ENCODE peak calls at places on chromosomes 12 and 14, in eight cellular contexts. One of them, this sample, is unnamed.

GRCh38 chr12:108523365-108523764 is 8.3 kb downstream of the FICD start:
- DNase-seq in WTC11: no peak
- DNase-seq in IMR-90: no peak
- DNase-seq in H1: no peak
- DNase-seq in K562: no peak
- DNase-seq in HepG2: no peak
- DNase-seq in GM12878: no peak
- DNase-seq in SK-N-SH: no peak
- DNase-seq in this sample: no peak

GRCh38 chr12:27542628-27543027 is 18.6 kb downstream of the PPFIBP1 start:
- DNase-seq in WTC11: no peak
- DNase-seq in IMR-90: peak; percentile 97
- DNase-seq in H1: no peak
- DNase-seq in K562: no peak
- DNase-seq in HepG2: no peak
- DNase-seq in GM12878: no peak
- DNase-seq in SK-N-SH: no peak
- DNase-seq in this sample: no peak

GRCh38 chr12:46209165-46209564 is 59.7 kb downstream of the SLC38A1 start:
- DNase-seq in WTC11: no peak
- DNase-seq in IMR-90: peak; percentile 51
- DNase-seq in H1: no peak
- DNase-seq in K562: no peak
- DNase-seq in HepG2: no peak
- DNase-seq in GM12878: no peak
- DNase-seq in SK-N-SH: no peak
- DNase-seq in this sample: no peak

GRCh38 chr12:24840046-24840800 is 108.7 kb downstream of the BCAT1 start:
- DNase-seq in WTC11: no peak
- DNase-seq in IMR-90: peak; percentile 80
- DNase-seq in H1: no peak
- DNase-seq in K562: no peak
- DNase-seq in HepG2: no peak
- DNase-seq in GM12878: no peak
- DNase-seq in SK-N-SH: no peak
- DNase-seq in this sample: no peak

GRCh38 chr14:24741871-24742270 is 107.9 kb upstream of the GZMB start:
- DNase-seq in WTC11: no peak
- DNase-seq in IMR-90: peak; percentile 15
- DNase-seq in H1: no peak
- DNase-seq in K562: no peak
- DNase-seq in HepG2: no peak
- DNase-seq in GM12878: no peak
- DNase-seq in SK-N-SH: no peak
- DNase-seq in this sample: no peak

GRCh38 chr12:27780612-27781408 is 774 bp upstream of the MANSC4 start:
- DNase-seq in WTC11: peak; percentile 21
- DNase-seq in IMR-90: peak; percentile 47
- DNase-seq in H1: peak; percentile 79
- DNase-seq in K562: peak; percentile 29
- DNase-seq in HepG2: peak; percentile 20
- DNase-seq in GM12878: no peak
- DNase-seq in SK-N-SH: peak; percentile 70
- DNase-seq in this sample: peak; percentile 28

GRCh38 chr12:94638521-94638920 is 11.8 kb downstream of the TMCC3 start:
- DNase-seq in WTC11: no peak
- DNase-seq in IMR-90: no peak
- DNase-seq in H1: no peak
- DNase-seq in K562: no peak
- DNase-seq in HepG2: no peak
- DNase-seq in GM12878: no peak
- DNase-seq in SK-N-SH: no peak
- DNase-seq in this sample: no peak

GRCh38 chr14:77024171-77024627 is 4.3 kb downstream of the IRF2BPL start:
- DNase-seq in WTC11: peak; percentile 89
- DNase-seq in IMR-90: peak; percentile 43
- DNase-seq in H1: peak; percentile 85
- DNase-seq in K562: peak; percentile 40
- DNase-seq in HepG2: peak; percentile 66
- DNase-seq in GM12878: no peak
- DNase-seq in SK-N-SH: no peak
- DNase-seq in this sample: no peak

GRCh38 chr14:54503476-54503875 is 6.2 kb upstream of the CGRRF1 start:
- DNase-seq in WTC11: no peak
- DNase-seq in IMR-90: peak; percentile 47
- DNase-seq in H1: no peak
- DNase-seq in K562: no peak
- DNase-seq in HepG2: peak; percentile 64
- DNase-seq in GM12878: no peak
- DNase-seq in SK-N-SH: no peak
- DNase-seq in this sample: peak; percentile 66

GRCh38 chr14:100590726-100591452 is 3.7 kb upstream of the BEGAIN start:
- DNase-seq in WTC11: peak; percentile 7
- DNase-seq in IMR-90: no peak
- DNase-seq in H1: no peak
- DNase-seq in K562: no peak
- DNase-seq in HepG2: no peak
- DNase-seq in GM12878: no peak
- DNase-seq in SK-N-SH: peak; percentile 16
- DNase-seq in this sample: no peak

GRCh38 chr14:97408937-97409860 is 612.0 kb downstream of the VRK1 start:
- DNase-seq in WTC11: no peak
- DNase-seq in IMR-90: no peak
- DNase-seq in H1: no peak
- DNase-seq in K562: no peak
- DNase-seq in HepG2: no peak
- DNase-seq in GM12878: peak; percentile 27
- DNase-seq in SK-N-SH: no peak
- DNase-seq in this sample: no peak

DNA sequence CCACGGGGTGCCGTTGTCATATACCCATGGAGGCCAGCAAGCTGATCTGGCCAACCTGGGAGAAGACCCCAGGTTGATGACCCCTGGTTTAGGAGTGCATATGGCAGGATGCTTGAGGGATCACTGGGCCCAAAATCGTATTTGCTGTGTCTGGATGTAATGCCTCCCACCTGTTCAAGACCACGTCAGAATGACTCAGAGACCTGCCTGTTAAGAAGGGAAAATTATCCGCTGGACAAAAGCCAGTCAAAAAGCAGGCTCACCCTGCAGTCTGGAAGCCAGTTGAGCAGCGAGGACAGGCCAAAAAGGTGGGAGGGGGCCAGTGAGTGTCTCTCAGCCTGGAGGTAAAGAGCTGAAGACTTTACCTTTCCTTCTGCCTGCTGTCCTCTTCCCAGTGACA is 449.2 kb downstream of the DPF3 start:
- DNase-seq in WTC11: no peak
- DNase-seq in IMR-90: peak; percentile 13
- DNase-seq in H1: no peak
- DNase-seq in K562: no peak
- DNase-seq in HepG2: no peak
- DNase-seq in GM12878: no peak
- DNase-seq in SK-N-SH: no peak
- DNase-seq in this sample: no peak
- TF ChIP-seq USF2 in WTC11: no peak
- TF ChIP-seq USF2 in IMR-90: no peak
- TF ChIP-seq USF2 in H1: no peak
- TF ChIP-seq USF2 in K562: no peak
- TF ChIP-seq USF2 in HepG2: no peak
- TF ChIP-seq USF2 in GM12878: no peak
- TF ChIP-seq USF2 in SK-N-SH: no peak
- TF ChIP-seq USF2 in this sample: no peak

GRCh38 chr12:125331342-125332052 is 266.3 kb downstream of the AACS start:
- DNase-seq in WTC11: no peak
- DNase-seq in IMR-90: no peak
- DNase-seq in H1: no peak
- DNase-seq in K562: no peak
- DNase-seq in HepG2: no peak
- DNase-seq in GM12878: no peak
- DNase-seq in SK-N-SH: no peak
- DNase-seq in this sample: peak; percentile 7
- TF ChIP-seq USF2 in WTC11: no peak
- TF ChIP-seq USF2 in IMR-90: no peak
- TF ChIP-seq USF2 in H1: no peak
- TF ChIP-seq USF2 in K562: no peak
- TF ChIP-seq USF2 in HepG2: no peak
- TF ChIP-seq USF2 in GM12878: no peak
- TF ChIP-seq USF2 in SK-N-SH: no peak
- TF ChIP-seq USF2 in this sample: no peak

DNA sequence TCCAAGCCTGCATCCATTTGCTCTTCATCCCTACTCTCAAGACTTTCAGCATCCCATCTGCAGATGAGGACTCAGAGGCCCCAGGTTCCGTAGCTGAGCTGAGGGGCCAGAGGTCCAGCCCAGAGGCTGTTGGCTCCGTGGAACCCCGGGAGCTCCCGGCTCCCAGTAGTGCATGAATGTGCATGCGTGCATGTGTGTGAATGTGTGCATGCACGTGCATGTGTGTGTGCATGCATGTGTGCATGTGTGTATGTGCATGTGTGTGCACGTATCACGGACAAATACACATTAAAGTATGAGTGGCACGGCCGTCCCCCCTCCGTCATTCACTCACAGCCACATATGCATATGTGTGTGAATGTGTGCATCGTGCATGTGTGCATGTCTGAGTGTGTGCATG is 149.9 kb downstream of the KIF26A start:
- DNase-seq in WTC11: peak; percentile 7
- DNase-seq in IMR-90: no peak
- DNase-seq in H1: no peak
- DNase-seq in K562: no peak
- DNase-seq in HepG2: no peak
- DNase-seq in GM12878: no peak
- DNase-seq in SK-N-SH: peak; percentile 2
- DNase-seq in this sample: no peak
- TF ChIP-seq USF2 in WTC11: no peak
- TF ChIP-seq USF2 in IMR-90: no peak
- TF ChIP-seq USF2 in H1: no peak
- TF ChIP-seq USF2 in K562: no peak
- TF ChIP-seq USF2 in HepG2: no peak
- TF ChIP-seq USF2 in GM12878: no peak
- TF ChIP-seq USF2 in SK-N-SH: no peak
- TF ChIP-seq USF2 in this sample: no peak

GRCh38 chr14:105412768-105413541 is 6.7 kb upstream of the MTA1 start:
- DNase-seq in WTC11: peak; percentile 11
- DNase-seq in IMR-90: no peak
- DNase-seq in H1: no peak
- DNase-seq in K562: no peak
- DNase-seq in HepG2: no peak
- DNase-seq in GM12878: no peak
- DNase-seq in SK-N-SH: no peak
- DNase-seq in this sample: no peak

GRCh38 chr14:105411985-105412767 is 7.5 kb upstream of the MTA1 start:
- DNase-seq in WTC11: peak; percentile 15
- DNase-seq in IMR-90: no peak
- DNase-seq in H1: no peak
- DNase-seq in K562: no peak
- DNase-seq in HepG2: no peak
- DNase-seq in GM12878: no peak
- DNase-seq in SK-N-SH: peak; percentile 48
- DNase-seq in this sample: no peak

GRCh38 chr14:105410642-105411016 is 9.0 kb upstream of the MTA1 start:
- DNase-seq in WTC11: no peak
- DNase-seq in IMR-90: no peak
- DNase-seq in H1: no peak
- DNase-seq in K562: no peak
- DNase-seq in HepG2: no peak
- DNase-seq in GM12878: no peak
- DNase-seq in SK-N-SH: no peak
- DNase-seq in this sample: no peak

GRCh38 chr14:105409379-105409778 is 10.2 kb upstream of the MTA1 start:
- DNase-seq in WTC11: no peak
- DNase-seq in IMR-90: no peak
- DNase-seq in H1: no peak
- DNase-seq in K562: no peak
- DNase-seq in HepG2: no peak
- DNase-seq in GM12878: no peak
- DNase-seq in SK-N-SH: no peak
- DNase-seq in this sample: no peak

GRCh38 chr14:105411017-105411941 is 8.3 kb upstream of the MTA1 start:
- DNase-seq in WTC11: peak; percentile 14
- DNase-seq in IMR-90: peak; percentile 33
- DNase-seq in H1: peak; percentile 74
- DNase-seq in K562: peak; percentile 89
- DNase-seq in HepG2: no peak
- DNase-seq in GM12878: no peak
- DNase-seq in SK-N-SH: peak; percentile 95
- DNase-seq in this sample: no peak
- TF ChIP-seq USF2 in WTC11: no peak
- TF ChIP-seq USF2 in IMR-90: no peak
- TF ChIP-seq USF2 in H1: no peak
- TF ChIP-seq USF2 in K562: no peak
- TF ChIP-seq USF2 in HepG2: no peak
- TF ChIP-seq USF2 in GM12878: no peak
- TF ChIP-seq USF2 in SK-N-SH: no peak
- TF ChIP-seq USF2 in this sample: no peak